ENCODE peak calls at places on chromosomes 3 and 15, in nine cellular contexts. F is right atrium auricular region; N is effector CD8-positive, alpha-beta T cell; M is cardiac fibroblast; B is NCI-H1092 treated with DMSO at 0.1 percent for 48 hours; H is globus pallidus; W is T-helper 1 cell; Z is GM19239; X is sciatic nerve. P is an unnamed sample.
A peak's percentile ranks its signal among the peaks of the same experiment; 100 is the strongest.

GRCh38 chr3:141366285-141367037 is 1.8 kb upstream of the ZBTB38 start:
- DNase-seq in F (peak; percentile 66), W (no peak), N (no peak), M (peak; percentile 92), B (no peak), X (no peak), H (no peak), Z (no peak), P (no peak)

GRCh38 chr3:12925648-12926047 is 84.3 kb upstream of the RPL32 start:
- DNase-seq in X (no peak), N (no peak), H (no peak), M (no peak), F (no peak), W (no peak), B (no peak), Z (no peak), P (no peak)

GRCh38 chr3:54146383-54147239 is 24.3 kb downstream of the CACNA2D3 start:
- DNase-seq in Z (no peak), F (peak; percentile 71), H (peak; percentile 17), W (no peak), B (peak; percentile 34), N (no peak), X (no peak), M (no peak), P (no peak)

GRCh38 chr15:96870510-96871039 is 540.1 kb downstream of the NR2F2 start:
- DNase-seq in M (no peak), F (no peak), B (no peak), X (no peak), N (no peak), Z (no peak), H (no peak), W (no peak), P (no peak)

GRCh38 chr15:91278956-91279355 is 178.9 kb downstream of the SV2B start:
- DNase-seq in F (no peak), Z (no peak), B (no peak), H (no peak), W (no peak), M (no peak), X (no peak), N (no peak), P (no peak)

GRCh38 chr3:35883929-35884328 is 244.6 kb downstream of the ARPP21 start:
- DNase-seq in F (no peak), H (no peak), W (no peak), N (no peak), M (no peak), B (no peak), X (no peak), Z (no peak), P (no peak)

GRCh38 chr15:53833134-53833624 is 73.7 kb upstream of the WDR72 start:
- DNase-seq in W (no peak), M (peak; percentile 0), Z (no peak), H (peak; percentile 11), F (no peak), X (no peak), B (peak; percentile 68), N (no peak), P (no peak)

GRCh38 chr3:5022966-5023776 is 43.9 kb downstream of the BHLHE40 start:
- DNase-seq in W (no peak), H (no peak), X (no peak), N (no peak), Z (no peak), M (peak; percentile 99), F (peak; percentile 84), B (no peak), P (no peak)

GRCh38 chr3:102179321-102180290 is 255.2 kb upstream of the ZPLD1 start:
- DNase-seq in X (no peak), F (no peak), W (no peak), Z (no peak), B (no peak), N (no peak), M (peak; percentile 77), H (no peak), P (no peak)

GRCh38 chr3:187999821-188000220 is 154.1 kb upstream of the LPP start:
- DNase-seq in B (no peak), Z (no peak), F (no peak), M (no peak), X (no peak), W (no peak), N (no peak), H (no peak), P (no peak)

GRCh38 chr15:40307421-40308165 is at the start of gene PLCB2:
- DNase-seq in Z (no peak), X (no peak), F (no peak), N (peak; percentile 48), H (peak; percentile 48), B (no peak), M (no peak), W (peak; percentile 64), P (peak; percentile 55)

GRCh38 chr3:64104691-64105101 is 81.4 kb upstream of the PSMD6 start:
- DNase-seq in N (no peak), B (no peak), M (peak; percentile 36), W (no peak), F (no peak), Z (no peak), H (no peak), X (no peak), P (no peak)

GRCh38 chr3:134655706-134656105 is 4.9 kb upstream of the KY start:
- DNase-seq in Z (no peak), N (no peak), X (no peak), F (peak; percentile 28), W (no peak), M (no peak), H (no peak), B (no peak), P (no peak)

GRCh38 chr3:105033081-105033480 is 333.6 kb upstream of the ALCAM start:
- DNase-seq in N (no peak), W (no peak), X (no peak), Z (no peak), B (no peak), H (no peak), F (no peak), M (no peak), P (no peak)

GRCh38 chr3:9701006-9701405 is 2.6 kb upstream of the CPNE9 start:
- DNase-seq in B (no peak), M (no peak), Z (no peak), F (no peak), W (no peak), X (no peak), H (no peak), N (no peak), P (no peak)

GRCh38 chr3:89108154-89108553 is 733 bp downstream of the EPHA3 start:
- DNase-seq in B (no peak), F (no peak), X (no peak), Z (no peak), N (no peak), M (no peak), W (no peak), H (no peak), P (no peak)

GRCh38 chr3:134067311-134068161 is 37.8 kb upstream of the SLCO2A1 start:
- DNase-seq in H (no peak), W (no peak), X (no peak), F (peak; percentile 43), Z (no peak), N (no peak), B (no peak), M (no peak), P (no peak)

GRCh38 chr3:183371672-183371968 is 56.8 kb downstream of the MCF2L2 start:
- DNase-seq in B (no peak), Z (no peak), M (no peak), X (no peak), H (no peak), W (no peak), N (no peak), F (no peak), P (no peak)

GRCh38 chr3:194070220-194070633 is 65.7 kb upstream of the HES1 start:
- DNase-seq in N (no peak), X (no peak), Z (no peak), B (no peak), W (no peak), F (no peak), H (no peak), M (no peak), P (no peak)

GRCh38 chr15:81297147-81297572 is 26.8 kb downstream of the STARD5 start:
- DNase-seq in F (no peak), Z (no peak), B (no peak), M (peak; percentile 55), N (no peak), H (no peak), X (no peak), W (no peak), P (no peak)